ENCODE peak calls at places on chromosome 14, in four cellular contexts. V is NCI-H524, B is bronchial epithelial cell, J is C1 segment of cervical spinal cord. D is an unnamed sample.

GRCh38 chr14:92578511-92578910 is 64.9 kb downstream of the RIN3 start:
- DNase-seq in V (no peak), B (peak; percentile 25), J (no peak), D (no peak)

GRCh38 chr14:92589213-92589852 is 75.8 kb downstream of the RIN3 start:
- DNase-seq in V (peak; percentile 31), B (peak; percentile 29), J (no peak), D (no peak)

GRCh38 chr14:83425138-83425537 is 1891.5 kb upstream of the SEL1L start:
- DNase-seq in V (no peak), B (peak; percentile 53), J (no peak), D (no peak)

GRCh38 chr14:90570463-90570860 is 173.6 kb downstream of the CALM1 start:
- DNase-seq in V (no peak), B (no peak), J (no peak), D (no peak)

GRCh38 chr14:29627141-29627540 is 300.5 kb downstream of the PRKD1 start:
- DNase-seq in V (no peak), B (peak; percentile 57), J (no peak), D (no peak)

GRCh38 chr14:53539489-53540126 is 386.5 kb upstream of the DDHD1 start:
- DNase-seq in V (peak; percentile 46), B (peak; percentile 66), J (no peak), D (no peak)

GRCh38 chr14:73463411-73463810 is 5.1 kb upstream of the NUMB start:
- DNase-seq in V (peak; percentile 20), B (peak; percentile 99), J (no peak), D (no peak)

GRCh38 chr14:61387076-61387475 is 65.7 kb downstream of the PRKCH start:
- DNase-seq in V (no peak), B (no peak), J (no peak), D (no peak)

GRCh38 chr14:96735509-96735908 is 61.7 kb upstream of the VRK1 start:
- DNase-seq in V (peak; percentile 76), B (no peak), J (no peak), D (no peak)

GRCh38 chr14:25516838-25517237 is 466.9 kb upstream of the STXBP6 start:
- DNase-seq in V (peak; percentile 81), B (no peak), J (no peak), D (no peak)

GRCh38 chr14:106204063-106204462 is 677.7 kb downstream of the TMEM121 start:
- DNase-seq in V (no peak), B (no peak), J (no peak), D (no peak)

GRCh38 chr14:69242311-69243224 is 17.4 kb upstream of the GALNT16 start:
- DNase-seq in V (peak; percentile 52), B (peak; percentile 62), J (no peak), D (no peak)

GRCh38 chr14:90599748-90600507 is 203.1 kb downstream of the CALM1 start:
- DNase-seq in V (peak; percentile 90), B (peak; percentile 40), J (no peak), D (no peak)

GRCh38 chr14:64705406-64706118 is 1.3 kb downstream of the PLEKHG3 start:
- DNase-seq in V (no peak), B (no peak), J (no peak), D (no peak)

GRCh38 chr14:54603362-54603761 is 36.4 kb downstream of the SAMD4A start:
- DNase-seq in V (no peak), B (peak; percentile 82), J (no peak), D (no peak)

GRCh38 chr14:58572092-58572853 is 65.5 kb upstream of the DACT1 start:
- DNase-seq in V (no peak), B (peak; percentile 56), J (no peak), D (no peak)

GRCh38 chr14:74444866-74445265 is 18.9 kb upstream of the SYNDIG1L start:
- DNase-seq in V (no peak), B (peak; percentile 10), J (no peak), D (no peak)

GRCh38 chr14:44316647-44317432 is 190.2 kb downstream of the FSCB start:
- DNase-seq in V (no peak), B (peak; percentile 99), J (no peak), D (peak; percentile 16)

GRCh38 chr14:32934891-32935633 is 3.6 kb upstream of the NPAS3 start:
- DNase-seq in V (peak; percentile 54), B (no peak), J (no peak), D (no peak)

GRCh38 chr14:79727900-79728299 is 483.4 kb downstream of the DIO2 start:
- DNase-seq in V (no peak), B (no peak), J (no peak), D (no peak)

GRCh38 chr14:87805315-87805723 is 187.7 kb downstream of the GALC start:
- DNase-seq in V (peak; percentile 13), B (peak; percentile 52), J (no peak), D (no peak)

GRCh38 chr14:60331201-60332045 is 82.4 kb downstream of the PPM1A start:
- DNase-seq in V (peak; percentile 94), B (peak; percentile 42), J (no peak), D (peak; percentile 41)

GRCh38 chr14:90758028-90758889 is 58.0 kb downstream of the TTC7B start:
- DNase-seq in V (peak; percentile 82), B (peak; percentile 84), J (peak; percentile 55), D (peak; percentile 88)

GRCh38 chr14:90658541-90658967 is 157.7 kb downstream of the TTC7B start:
- DNase-seq in V (no peak), B (peak; percentile 75), J (no peak), D (no peak)

D was measured in NCI-H510A.